ENCODE peak calls at places on chromosomes 4 and X, in nine cellular contexts. C is A549; U is tibial artery; B is adrenal gland; F is PC-9; L is CD8-positive, alpha-beta T cell; E is cardiac muscle cell; M is foreskin fibroblast; S is AG04450. O is an unnamed sample.
A peak's percentile ranks its signal among the peaks of the same experiment; 100 is the strongest.

GRCh38 chr4:23305026-23305425 is 584.8 kb downstream of the PPARGC1A start:
- DNase-seq in C (no peak), U (no peak), B (no peak), F (no peak), L (no peak), E (no peak), M (peak; percentile 16), S (no peak), O (no peak)

GRCh38 chr4:69032847-69033638 is 63.2 kb upstream of the UGT2B7 start:
- DNase-seq in C (peak; percentile 70), U (no peak), B (no peak), F (no peak), L (no peak), E (no peak), M (peak; percentile 41), S (no peak), O (no peak)

GRCh38 chrX:156001667-156002021 is 4.1 kb downstream of the IL9R start:
- DNase-seq in C (no peak), U (no peak), B (no peak), F (no peak), L (no peak), E (no peak), M (no peak), S (no peak), O (no peak)

GRCh38 chr4:102500371-102501175 is 586 bp upstream of the NFKB1 start:
- DNase-seq in C (peak; percentile 37), U (peak; percentile 52), B (peak; percentile 66), F (no peak), L (peak; percentile 32), E (peak; percentile 64), M (peak; percentile 73), S (no peak), O (no peak)

GRCh38 chr4:93960450-93960849 is 131.9 kb downstream of the ATOH1 start:
- DNase-seq in C (no peak), U (no peak), B (no peak), F (no peak), L (no peak), E (no peak), M (no peak), S (no peak), O (no peak)

GRCh38 chrX:134554291-134554690 is 94.3 kb downstream of the HPRT1 start:
- DNase-seq in C (no peak), U (no peak), B (no peak), F (no peak), L (no peak), E (no peak), M (no peak), S (no peak), O (no peak)

GRCh38 chr4:78310056-78310731 is 241.4 kb upstream of the ANXA3 start:
- DNase-seq in C (no peak), U (no peak), B (no peak), F (no peak), L (no peak), E (peak; percentile 39), M (peak; percentile 73), S (no peak), O (no peak)

GRCh38 chr4:59945277-59945676 is 1254.8 kb upstream of the ADGRL3 start:
- DNase-seq in C (no peak), U (no peak), B (no peak), F (no peak), L (no peak), E (no peak), M (no peak), S (no peak), O (no peak)

GRCh38 chr4:153530996-153531375 is 64.8 kb downstream of the TMEM131L start:
- DNase-seq in C (no peak), U (no peak), B (no peak), F (no peak), L (no peak), E (no peak), M (no peak), S (no peak), O (no peak)

GRCh38 chr4:54228064-54228527 is 997 bp upstream of the PDGFRA start:
- DNase-seq in C (peak; percentile 55), U (peak; percentile 75), B (peak; percentile 73), F (no peak), L (no peak), E (peak; percentile 96), M (peak; percentile 96), S (peak; percentile 68), O (no peak)

GRCh38 chr4:167020410-167020809 is 213.9 kb downstream of the SPOCK3 start:
- DNase-seq in C (peak; percentile 11), U (no peak), B (no peak), F (no peak), L (no peak), E (peak; percentile 32), M (no peak), S (no peak), O (no peak)
- TF ChIP-seq CTCF in C (peak; percentile 12), U (no peak), B (no peak), F (no peak), L (no peak), E (peak; percentile 45), M (no peak), S (peak; percentile 26), O (peak; percentile 15)

GRCh38 chr4:5874811-5875465 is 17.9 kb downstream of the CRMP1 start:
- DNase-seq in C (no peak), U (no peak), B (no peak), F (no peak), L (no peak), E (no peak), M (peak; percentile 29), S (peak; percentile 2), O (peak; percentile 2)
- H3K4me3 ChIP-seq in C (no peak overlapping the region), U (no peak overlapping the region), B (no peak overlapping the region), F (no peak overlapping the region), L (no peak overlapping the region), E (no peak overlapping the region), M (no peak overlapping the region), S (no peak overlapping the region), O (no peak overlapping the region)

GRCh38 chr4:157804986-157805385 is 367.8 kb downstream of the GASK1B start:
- DNase-seq in C (peak; percentile 3), U (no peak), B (no peak), F (no peak), L (no peak), E (no peak), M (peak; percentile 41), S (no peak), O (no peak)
- TF ChIP-seq CTCF in C (no peak), U (peak; percentile 27), B (no peak), F (no peak), L (no peak), E (peak; percentile 17), M (peak; percentile 27), S (peak; percentile 16), O (no peak)

DNA sequence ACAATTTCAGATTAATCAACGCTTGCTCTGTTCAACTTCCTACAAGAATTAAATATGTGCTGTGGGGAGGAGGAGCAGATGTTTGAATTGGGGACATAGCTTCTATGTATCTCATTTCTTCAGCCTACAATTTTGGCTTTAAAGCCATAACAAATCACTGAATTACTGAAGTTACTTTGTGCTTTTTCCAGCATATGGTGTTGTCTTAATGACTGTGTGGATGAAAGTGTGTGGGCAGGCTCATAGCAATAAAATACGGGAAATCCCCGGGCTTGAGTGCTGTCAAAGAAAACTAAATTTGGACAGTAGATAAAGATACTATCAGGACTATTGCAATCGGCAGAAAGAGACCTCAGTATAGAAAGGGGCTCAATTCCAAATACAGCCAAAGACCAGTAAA is 874 bp downstream of the TLR7 start:
- DNase-seq in C (no peak), U (no peak), B (no peak), F (no peak), L (no peak), E (no peak), M (no peak), S (no peak), O (no peak)
- H3K4me3 ChIP-seq in C (no peak overlapping the region), U (no peak overlapping the region), B (no peak overlapping the region), F (no peak overlapping the region), L (no peak overlapping the region), E (no peak overlapping the region), M (no peak overlapping the region), S (no peak overlapping the region), O (no peak overlapping the region)

GRCh38 chr4:8666581-8666980 is 74.0 kb downstream of the CPZ start:
- DNase-seq in C (no peak), U (no peak), B (no peak), F (no peak), L (no peak), E (no peak), M (no peak), S (no peak), O (no peak)

GRCh38 chr4:8664031-8664805 is 71.7 kb downstream of the CPZ start:
- DNase-seq in C (no peak), U (no peak), B (no peak), F (no peak), L (no peak), E (no peak), M (no peak), S (no peak), O (no peak)

GRCh38 chr4:8665406-8666360 is 73.1 kb downstream of the CPZ start:
- DNase-seq in C (no peak), U (no peak), B (no peak), F (no peak), L (no peak), E (no peak), M (no peak), S (no peak), O (no peak)

GRCh38 chr4:8662776-8663175 is 70.2 kb downstream of the CPZ start:
- DNase-seq in C (no peak), U (no peak), B (no peak), F (no peak), L (no peak), E (no peak), M (no peak), S (no peak), O (no peak)

DNA sequence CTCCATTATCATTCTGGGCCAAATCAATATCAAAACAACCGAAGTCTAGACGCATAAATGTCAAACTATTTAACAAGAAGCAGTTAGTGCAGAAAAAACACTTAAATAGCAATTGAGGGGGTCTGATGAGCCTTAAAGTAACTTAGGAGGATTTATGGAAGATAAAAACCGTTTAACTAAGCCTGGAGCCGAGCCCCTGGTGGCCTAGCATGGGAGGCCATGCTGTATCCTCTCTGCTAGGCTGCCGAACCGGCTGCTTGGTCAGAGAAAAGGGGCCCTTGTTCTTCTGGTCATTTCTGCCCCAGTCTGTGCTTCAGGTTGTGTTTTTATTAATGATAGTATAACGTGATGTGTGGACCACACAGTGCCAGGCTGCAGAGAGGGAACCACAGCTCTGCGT is 72.4 kb downstream of the CPZ start:
- DNase-seq in C (no peak), U (no peak), B (no peak), F (no peak), L (no peak), E (no peak), M (no peak), S (no peak), O (no peak)
- TF ChIP-seq CTCF in C (no peak), U (no peak), B (no peak), F (no peak), L (no peak), E (no peak), M (no peak), S (peak; percentile 2), O (no peak)

GRCh38 chr4:75126058-75126457 is 193.1 kb downstream of the PARM1 start:
- DNase-seq in C (no peak), U (no peak), B (no peak), F (no peak), L (no peak), E (no peak), M (no peak), S (no peak), O (no peak)
- H3K4me3 ChIP-seq in C (no peak overlapping the region), U (no peak overlapping the region), B (no peak overlapping the region), F (no peak overlapping the region), L (no peak overlapping the region), E (no peak overlapping the region), M (no peak overlapping the region), S (no peak overlapping the region), O (no peak overlapping the region)